ENCODE peak calls at places on chromosome X, in ten cellular contexts. A is midbrain; E is cardiac muscle cell; X is posterior cingulate gyrus; Q is stimulated activated CD4-positive, alpha-beta T cell treated with anti-CD3 and anti-CD28 coated beads, Interleukin-2, amount 100 ng/mL, for 24 hours; C is KG1; B is T follicular helper cell; F is prostate gland; I is hippocampal formation; S is MV-4-11. Y is an unnamed sample.

GRCh38 chrX:68112321-68112720 is 321.0 kb downstream of the OPHN1 start:
- DNase-seq in A (no peak), E (no peak), X (no peak), Q (no peak), C (no peak), B (no peak), F (no peak), I (peak; percentile 1), S (no peak), Y (no peak)

GRCh38 chrX:71917621-71918341 is 7.1 kb downstream of the NHSL2 start:
- DNase-seq in A (no peak), E (peak; percentile 10), X (no peak), Q (no peak), C (no peak), B (no peak), F (no peak), I (no peak), S (no peak), Y (no peak)

GRCh38 chrX:49695276-49696180 is at the start of gene PAGE1:
- DNase-seq in A (no peak), E (no peak), X (no peak), Q (no peak), C (no peak), B (no peak), F (no peak), I (no peak), S (no peak), Y (no peak)

GRCh38 chrX:65679071-65679540 is 11.7 kb downstream of the MSN start:
- DNase-seq in A (no peak), E (no peak), X (no peak), Q (no peak), C (no peak), B (no peak), F (no peak), I (no peak), S (peak; percentile 73), Y (peak; percentile 68)

GRCh38 chrX:23317799-23318724 is 16.6 kb upstream of the PTCHD1 start:
- DNase-seq in A (no peak), E (peak; percentile 46), X (peak; percentile 10), Q (peak; percentile 30), C (peak; percentile 1), B (no peak), F (no peak), I (no peak), S (no peak), Y (peak; percentile 40)

GRCh38 chrX:140733766-140734342 is 24.3 kb downstream of the LINC00632 start:
- DNase-seq in A (peak; percentile 44), E (peak; percentile 45), X (peak; percentile 25), Q (no peak), C (no peak), B (no peak), F (peak; percentile 3), I (peak; percentile 61), S (peak; percentile 29), Y (peak; percentile 58)

GRCh38 chrX:25198891-25199290 is 183.1 kb upstream of the ARX start:
- DNase-seq in A (no peak), E (no peak), X (peak; percentile 10), Q (no peak), C (no peak), B (no peak), F (no peak), I (peak; percentile 2), S (no peak), Y (no peak)

GRCh38 chrX:64204252-64204651 is 1.3 kb downstream of the AMER1 start:
- DNase-seq in A (no peak), E (no peak), X (peak; percentile 11), Q (no peak), C (no peak), B (no peak), F (peak; percentile 3), I (no peak), S (no peak), Y (no peak)

GRCh38 chrX:6644411-6644810 is 109.5 kb upstream of the VCX3A start:
- DNase-seq in A (no peak), E (no peak), X (no peak), Q (no peak), C (no peak), B (no peak), F (no peak), I (no peak), S (no peak), Y (peak; percentile 28)

GRCh38 chrX:76253432-76253831 is 80.6 kb downstream of the PBDC1 start:
- DNase-seq in A (peak; percentile 18), E (peak; percentile 43), X (peak; percentile 19), Q (peak; percentile 17), C (peak; percentile 0), B (peak; percentile 25), F (peak; percentile 12), I (no peak), S (peak; percentile 43), Y (peak; percentile 59)

GRCh38 chrX:9285342-9285771 is 179.5 kb upstream of the TBL1X start:
- DNase-seq in A (no peak), E (no peak), X (no peak), Q (peak; percentile 63), C (no peak), B (no peak), F (no peak), I (no peak), S (no peak), Y (peak; percentile 74)

GRCh38 chrX:101450951-101451350 is 34.3 kb upstream of the ARMCX4 start:
- DNase-seq in A (no peak), E (peak; percentile 1), X (no peak), Q (no peak), C (no peak), B (no peak), F (no peak), I (no peak), S (peak; percentile 52), Y (no peak)

GRCh38 chrX:152928761-152929400 is 31.0 kb downstream of the ZNF185 start:
- DNase-seq in A (no peak), E (no peak), X (no peak), Q (no peak), C (no peak), B (no peak), F (no peak), I (no peak), S (no peak), Y (no peak)

GRCh38 chrX:554271-554670 is 76.3 kb upstream of the SHOX start:
- DNase-seq in A (no peak), E (no peak), X (no peak), Q (no peak), C (no peak), B (no peak), F (no peak), I (no peak), S (no peak), Y (no peak)

GRCh38 chrX:154603438-154604430 is 15.3 kb downstream of the CTAG1B start:
- DNase-seq in A (no peak), E (no peak), X (no peak), Q (no peak), C (no peak), B (no peak), F (peak; percentile 36), I (no peak), S (peak; percentile 67), Y (peak; percentile 7)

GRCh38 chrX:20217279-20217678 is 49.4 kb downstream of the RPS6KA3 start:
- DNase-seq in A (no peak), E (no peak), X (no peak), Q (no peak), C (no peak), B (no peak), F (no peak), I (no peak), S (no peak), Y (no peak)

GRCh38 chrX:46258356-46258755 is 286.9 kb downstream of the ZNF674 start:
- DNase-seq in A (no peak), E (no peak), X (no peak), Q (no peak), C (no peak), B (no peak), F (no peak), I (no peak), S (no peak), Y (no peak)

GRCh38 chrX:12563121-12563520 is 228.1 kb upstream of the PRPS2 start:
- DNase-seq in A (no peak), E (no peak), X (no peak), Q (no peak), C (no peak), B (no peak), F (no peak), I (no peak), S (no peak), Y (no peak)

GRCh38 chrX:71618303-71618721 is at the start of gene CXCR3:
- DNase-seq in A (no peak), E (no peak), X (no peak), Q (peak; percentile 71), C (peak; percentile 9), B (peak; percentile 19), F (no peak), I (no peak), S (peak; percentile 94), Y (peak; percentile 97)

GRCh38 chrX:22159071-22159470 is 113.6 kb upstream of the CBLL2 start:
- DNase-seq in A (no peak), E (no peak), X (no peak), Q (no peak), C (no peak), B (no peak), F (no peak), I (no peak), S (no peak), Y (no peak)

GRCh38 chrX:45070116-45071007 is 130.3 kb downstream of the DIPK2B start:
- DNase-seq in A (peak; percentile 58), E (peak; percentile 29), X (no peak), Q (no peak), C (no peak), B (no peak), F (no peak), I (peak; percentile 58), S (peak; percentile 13), Y (peak; percentile 63)

GRCh38 chrX:45258741-45259402 is 58.2 kb upstream of the DIPK2B start:
- DNase-seq in A (no peak), E (no peak), X (no peak), Q (no peak), C (no peak), B (no peak), F (no peak), I (no peak), S (no peak), Y (no peak)

GRCh38 chrX:120752431-120753128 is 122.7 kb upstream of the C1GALT1C1 start:
- DNase-seq in A (no peak), E (no peak), X (no peak), Q (no peak), C (no peak), B (no peak), F (no peak), I (no peak), S (no peak), Y (no peak)

GRCh38 chrX:76428243-76429130 is 977 bp downstream of the MAGEE1 start:
- DNase-seq in A (no peak), E (no peak), X (peak; percentile 9), Q (peak; percentile 25), C (no peak), B (peak; percentile 33), F (peak; percentile 3), I (no peak), S (no peak), Y (no peak)

GRCh38 chrX:150361777-150362351 is 1.3 kb upstream of the MAMLD1 start:
- DNase-seq in A (no peak), E (no peak), X (no peak), Q (peak; percentile 33), C (peak; percentile 0), B (no peak), F (no peak), I (no peak), S (no peak), Y (no peak)

GRCh38 chrX:134484039-134484438 is 24.1 kb downstream of the HPRT1 start:
- DNase-seq in A (peak; percentile 42), E (peak; percentile 59), X (no peak), Q (no peak), C (peak; percentile 1), B (no peak), F (no peak), I (peak; percentile 36), S (peak; percentile 27), Y (peak; percentile 59)

GRCh38 chrX:23792861-23793553 is 10.0 kb downstream of the SAT1 start:
- DNase-seq in A (no peak), E (no peak), X (no peak), Q (no peak), C (no peak), B (no peak), F (no peak), I (no peak), S (no peak), Y (no peak)

GRCh38 chrX:133783273-133783672 is 202.1 kb downstream of the GPC3 start:
- DNase-seq in A (no peak), E (no peak), X (no peak), Q (no peak), C (no peak), B (no peak), F (no peak), I (no peak), S (peak; percentile 13), Y (no peak)